ENCODE peak calls at places on chromosomes 2 and 18, in ten cellular contexts. D is psoas muscle; T is central memory CD4-positive, alpha-beta T cell; F is NCI-H345; M is GM13977; R is GM12892; Z is right atrium auricular region; S is activated naive CD8-positive, alpha-beta T cell treated with anti-CD3 and anti-CD28 coated beads, Interleukin-2, amount 10 ng/mL, durations not matched to agents 7 days and 5 days; Y is stimulated activated naive CD4-positive, alpha-beta T cell treated with Interleukin-2 at 50 U/mL for 16 hours; N is iris pigment epithelial cell. J is an unnamed sample.

GRCh38 chr18:51051105-51051712 is 21.2 kb downstream of the SMAD4 start:
- DNase-seq in M (peak; percentile 30), D (no peak), Y (no peak), R (no peak), Z (no peak), N (peak; percentile 58), T (peak; percentile 56), S (no peak), F (peak; percentile 46), J (no peak)

GRCh38 chr2:48250943-48251342 is 279.0 kb upstream of the STON1 start:
- DNase-seq in R (no peak), M (no peak), F (no peak), Y (no peak), Z (no peak), S (no peak), D (no peak), T (no peak), N (peak; percentile 86), J (no peak)

GRCh38 chr2:135963841-135964240 is 21.6 kb downstream of the DARS1 start:
- DNase-seq in M (no peak), D (no peak), Y (no peak), F (no peak), S (no peak), R (no peak), T (no peak), N (peak; percentile 38), Z (no peak), J (no peak)

GRCh38 chr18:75846321-75846720 is 418.8 kb upstream of the SMIM21 start:
- DNase-seq in M (no peak), N (no peak), S (no peak), Y (no peak), Z (no peak), T (no peak), R (no peak), D (no peak), F (no peak), J (no peak)

GRCh38 chr2:210997373-210997772 is 441.0 kb downstream of the CPS1 start:
- DNase-seq in D (no peak), R (no peak), F (no peak), T (no peak), Z (no peak), Y (no peak), S (no peak), N (peak; percentile 29), M (no peak), J (no peak)

GRCh38 chr2:95262896-95263542 is 11.2 kb upstream of the PROM2 start:
- DNase-seq in D (no peak), T (no peak), M (no peak), N (no peak), Y (no peak), R (no peak), S (no peak), Z (no peak), F (no peak), J (no peak)

GRCh38 chr2:147164563-147164962 is 680.3 kb upstream of the ACVR2A start:
- DNase-seq in M (no peak), D (no peak), T (no peak), S (no peak), Z (no peak), N (no peak), R (no peak), F (no peak), Y (no peak), J (no peak)

GRCh38 chr2:218716070-218716469 is 5.4 kb downstream of the TTLL4 start:
- DNase-seq in Z (no peak), S (no peak), Y (no peak), R (no peak), N (peak; percentile 74), F (no peak), T (no peak), M (no peak), D (no peak), J (no peak)

GRCh38 chr2:96143848-96144480 is 1.3 kb downstream of the DUSP2 start:
- DNase-seq in R (no peak), T (peak; percentile 42), M (peak; percentile 62), Z (no peak), Y (peak; percentile 24), F (peak; percentile 8), D (no peak), S (peak; percentile 56), N (no peak), J (no peak)

GRCh38 chr2:16105664-16106281 is 165.4 kb downstream of the MYCN start:
- DNase-seq in D (no peak), Z (no peak), S (no peak), R (no peak), Y (no peak), N (no peak), T (no peak), M (no peak), F (no peak), J (no peak)

GRCh38 chr2:29063646-29064372 is 10.5 kb downstream of the PCARE start:
- DNase-seq in S (no peak), F (no peak), Z (no peak), M (no peak), D (peak; percentile 25), Y (no peak), R (no peak), N (peak; percentile 79), T (no peak), J (peak; percentile 90)

GRCh38 chr2:219570194-219570923 is 980 bp downstream of the OBSL1 start:
- DNase-seq in F (no peak), Z (no peak), N (peak; percentile 23), Y (no peak), M (no peak), R (peak; percentile 21), T (no peak), S (no peak), D (peak; percentile 51), J (no peak)

GRCh38 chr2:112154246-112155110 is 16.3 kb downstream of the FBLN7 start:
- DNase-seq in Z (no peak), F (no peak), T (peak; percentile 62), D (no peak), S (no peak), R (no peak), N (no peak), M (no peak), Y (no peak), J (no peak)

GRCh38 chr2:149661844-149662243 is 74.3 kb upstream of the MMADHC start:
- DNase-seq in S (no peak), F (peak; percentile 16), D (no peak), R (no peak), T (no peak), M (no peak), N (peak; percentile 87), Y (no peak), Z (no peak), J (peak; percentile 33)

GRCh38 chr2:219168526-219168925 is 1.3 kb downstream of the SLC23A3 start:
- DNase-seq in M (no peak), D (no peak), T (no peak), Y (no peak), F (no peak), R (no peak), S (no peak), Z (no peak), N (no peak), J (no peak)

GRCh38 chr2:42568431-42569115 is at the start of gene MTA3:
- DNase-seq in R (peak; percentile 44), S (peak; percentile 80), T (peak; percentile 56), Y (peak; percentile 45), N (peak; percentile 23), D (peak; percentile 71), M (peak; percentile 78), Z (no peak), F (peak; percentile 59), J (no peak)

GRCh38 chr18:13339653-13340052 is 121.1 kb downstream of the LDLRAD4 start:
- DNase-seq in Y (no peak), T (no peak), R (no peak), M (no peak), Z (no peak), D (no peak), F (no peak), N (no peak), S (no peak), J (no peak)

GRCh38 chr2:150608341-150608740 is 120.9 kb upstream of the RND3 start:
- DNase-seq in N (no peak), Y (no peak), R (no peak), F (no peak), T (no peak), M (no peak), S (no peak), D (no peak), Z (no peak), J (no peak)

GRCh38 chr18:48649231-48649630 is 110.4 kb downstream of the CTIF start:
- DNase-seq in M (no peak), S (no peak), T (no peak), R (no peak), N (no peak), Z (no peak), Y (no peak), F (no peak), D (no peak), J (no peak)

J was measured in astrocyte of the cerebellum.